ENCODE peak calls at places on chromosomes 7 and 10, in eight cellular contexts. One of them, this sample, is unnamed.
A peak's percentile ranks its signal among the peaks of the same experiment; 100 is the strongest.

GRCh38 chr10:101694056-101694673 is 805 bp downstream of the FBXW4 start:
- DNase-seq in pancreas: peak; percentile 88
- DNase-seq in fibroblast of lung: peak; percentile 57
- DNase-seq in CD8-positive, alpha-beta memory T cell: peak; percentile 78
- DNase-seq in stomach: peak; percentile 72
- DNase-seq in foreskin keratinocyte: peak; percentile 37
- DNase-seq in neural progenitor cell: peak; percentile 73
- DNase-seq in mammary epithelial cell: peak; percentile 67
- DNase-seq in this sample: peak; percentile 65

GRCh38 chr7:68800316-68800715 is 798.0 kb upstream of the AUTS2 start:
- DNase-seq in fibroblast of lung: peak; percentile 42
- DNase-seq in CD8-positive, alpha-beta memory T cell: no peak
- DNase-seq in foreskin keratinocyte: no peak
- DNase-seq in stomach: no peak
- DNase-seq in neural progenitor cell: no peak
- DNase-seq in mammary epithelial cell: no peak
- DNase-seq in pancreas: no peak
- DNase-seq in this sample: no peak

GRCh38 chr7:28955723-28956607 is 2.2 kb downstream of the TRIL start:
- DNase-seq in mammary epithelial cell: peak; percentile 35
- DNase-seq in stomach: peak; percentile 91
- DNase-seq in CD8-positive, alpha-beta memory T cell: no peak
- DNase-seq in pancreas: peak; percentile 96
- DNase-seq in foreskin keratinocyte: no peak
- DNase-seq in neural progenitor cell: peak; percentile 90
- DNase-seq in fibroblast of lung: peak; percentile 42
- DNase-seq in this sample: peak; percentile 83

GRCh38 chr7:76086070-76086469 is 38.2 kb downstream of the MDH2 start:
- DNase-seq in foreskin keratinocyte: no peak
- DNase-seq in fibroblast of lung: peak; percentile 44
- DNase-seq in mammary epithelial cell: peak; percentile 66
- DNase-seq in neural progenitor cell: no peak
- DNase-seq in CD8-positive, alpha-beta memory T cell: no peak
- DNase-seq in stomach: no peak
- DNase-seq in pancreas: no peak
- DNase-seq in this sample: no peak

GRCh38 chr10:63670291-63670898 is 149.2 kb downstream of the REEP3 start:
- DNase-seq in fibroblast of lung: peak; percentile 36
- DNase-seq in mammary epithelial cell: no peak
- DNase-seq in pancreas: no peak
- DNase-seq in foreskin keratinocyte: no peak
- DNase-seq in CD8-positive, alpha-beta memory T cell: no peak
- DNase-seq in stomach: no peak
- DNase-seq in neural progenitor cell: no peak
- DNase-seq in this sample: peak; percentile 56

GRCh38 chr10:97065128-97065527 is 120.6 kb downstream of the SLIT1 start:
- DNase-seq in mammary epithelial cell: peak; percentile 52
- DNase-seq in stomach: no peak
- DNase-seq in pancreas: no peak
- DNase-seq in fibroblast of lung: no peak
- DNase-seq in foreskin keratinocyte: peak; percentile 19
- DNase-seq in CD8-positive, alpha-beta memory T cell: no peak
- DNase-seq in neural progenitor cell: no peak
- DNase-seq in this sample: no peak

GRCh38 chr7:127948936-127949335 is 82.3 kb downstream of the LRRC4 start:
- DNase-seq in stomach: no peak
- DNase-seq in neural progenitor cell: no peak
- DNase-seq in mammary epithelial cell: no peak
- DNase-seq in CD8-positive, alpha-beta memory T cell: no peak
- DNase-seq in pancreas: no peak
- DNase-seq in fibroblast of lung: peak; percentile 38
- DNase-seq in foreskin keratinocyte: no peak
- DNase-seq in this sample: no peak

GRCh38 chr7:42144253-42145002 is 92.6 kb downstream of the GLI3 start:
- DNase-seq in foreskin keratinocyte: no peak
- DNase-seq in CD8-positive, alpha-beta memory T cell: no peak
- DNase-seq in mammary epithelial cell: no peak
- DNase-seq in fibroblast of lung: peak; percentile 72
- DNase-seq in pancreas: no peak
- DNase-seq in neural progenitor cell: no peak
- DNase-seq in stomach: no peak
- DNase-seq in this sample: no peak

GRCh38 chr7:45078199-45078681 is 10.5 kb downstream of the NACAD start:
- DNase-seq in mammary epithelial cell: no peak
- DNase-seq in CD8-positive, alpha-beta memory T cell: no peak
- DNase-seq in stomach: no peak
- DNase-seq in fibroblast of lung: no peak
- DNase-seq in neural progenitor cell: no peak
- DNase-seq in pancreas: no peak
- DNase-seq in foreskin keratinocyte: no peak
- DNase-seq in this sample: no peak

GRCh38 chr10:108544500-108545120 is 1378.7 kb downstream of the XPNPEP1 start:
- DNase-seq in CD8-positive, alpha-beta memory T cell: no peak
- DNase-seq in fibroblast of lung: peak; percentile 42
- DNase-seq in stomach: peak; percentile 79
- DNase-seq in pancreas: peak; percentile 87
- DNase-seq in foreskin keratinocyte: no peak
- DNase-seq in mammary epithelial cell: peak; percentile 36
- DNase-seq in neural progenitor cell: peak; percentile 83
- DNase-seq in this sample: peak; percentile 38

GRCh38 chr10:44756235-44756634 is 154.9 kb upstream of the TMEM72 start:
- DNase-seq in foreskin keratinocyte: no peak
- DNase-seq in CD8-positive, alpha-beta memory T cell: no peak
- DNase-seq in stomach: no peak
- DNase-seq in fibroblast of lung: peak; percentile 99
- DNase-seq in neural progenitor cell: no peak
- DNase-seq in pancreas: no peak
- DNase-seq in mammary epithelial cell: peak; percentile 46
- DNase-seq in this sample: no peak

GRCh38 chr10:132865851-132866600 is 76.3 kb downstream of the CFAP46 start:
- DNase-seq in neural progenitor cell: no peak
- DNase-seq in stomach: peak; percentile 17
- DNase-seq in pancreas: peak; percentile 32
- DNase-seq in mammary epithelial cell: no peak
- DNase-seq in fibroblast of lung: no peak
- DNase-seq in foreskin keratinocyte: no peak
- DNase-seq in CD8-positive, alpha-beta memory T cell: no peak
- DNase-seq in this sample: no peak

GRCh38 chr10:107144490-107144889 is 20.0 kb downstream of the SORCS1 start:
- DNase-seq in mammary epithelial cell: no peak
- DNase-seq in stomach: no peak
- DNase-seq in neural progenitor cell: peak; percentile 61
- DNase-seq in fibroblast of lung: no peak
- DNase-seq in CD8-positive, alpha-beta memory T cell: no peak
- DNase-seq in pancreas: no peak
- DNase-seq in foreskin keratinocyte: no peak
- DNase-seq in this sample: no peak

GRCh38 chr10:114043532-114044250 is at the start of gene ADRB1:
- DNase-seq in CD8-positive, alpha-beta memory T cell: peak; percentile 66
- DNase-seq in mammary epithelial cell: peak; percentile 50
- DNase-seq in fibroblast of lung: peak; percentile 48
- DNase-seq in foreskin keratinocyte: no peak
- DNase-seq in stomach: peak; percentile 87
- DNase-seq in pancreas: peak; percentile 93
- DNase-seq in neural progenitor cell: peak; percentile 87
- DNase-seq in this sample: peak; percentile 73

GRCh38 chr10:71923138-71923692 is 41.0 kb upstream of the CHST3 start:
- DNase-seq in foreskin keratinocyte: no peak
- DNase-seq in pancreas: no peak
- DNase-seq in neural progenitor cell: no peak
- DNase-seq in CD8-positive, alpha-beta memory T cell: no peak
- DNase-seq in stomach: no peak
- DNase-seq in fibroblast of lung: no peak
- DNase-seq in mammary epithelial cell: peak; percentile 35
- DNase-seq in this sample: no peak

GRCh38 chr10:72691470-72692056 is 380 bp upstream of the MCU start:
- DNase-seq in pancreas: no peak
- DNase-seq in foreskin keratinocyte: peak; percentile 77
- DNase-seq in stomach: no peak
- DNase-seq in neural progenitor cell: no peak
- DNase-seq in fibroblast of lung: peak; percentile 93
- DNase-seq in CD8-positive, alpha-beta memory T cell: no peak
- DNase-seq in mammary epithelial cell: no peak
- DNase-seq in this sample: peak; percentile 97

GRCh38 chr10:114519306-114519669 is 115.0 kb upstream of the AFAP1L2 start:
- DNase-seq in neural progenitor cell: no peak
- DNase-seq in CD8-positive, alpha-beta memory T cell: no peak
- DNase-seq in fibroblast of lung: peak; percentile 42
- DNase-seq in pancreas: no peak
- DNase-seq in foreskin keratinocyte: peak; percentile 85
- DNase-seq in stomach: peak; percentile 90
- DNase-seq in mammary epithelial cell: peak; percentile 93
- DNase-seq in this sample: no peak

GRCh38 chr7:97004237-97004930 is 969 bp upstream of the DLX6 start:
- DNase-seq in stomach: no peak
- DNase-seq in fibroblast of lung: no peak
- DNase-seq in mammary epithelial cell: no peak
- DNase-seq in neural progenitor cell: no peak
- DNase-seq in CD8-positive, alpha-beta memory T cell: no peak
- DNase-seq in foreskin keratinocyte: no peak
- DNase-seq in pancreas: no peak
- DNase-seq in this sample: peak; percentile 55

GRCh38 chr7:47580175-47580701 is 1.7 kb downstream of the TNS3 start:
- DNase-seq in neural progenitor cell: peak; percentile 15
- DNase-seq in foreskin keratinocyte: no peak
- DNase-seq in CD8-positive, alpha-beta memory T cell: no peak
- DNase-seq in fibroblast of lung: peak; percentile 50
- DNase-seq in stomach: peak; percentile 74
- DNase-seq in mammary epithelial cell: no peak
- DNase-seq in pancreas: peak; percentile 86
- DNase-seq in this sample: peak; percentile 91

GRCh38 chr10:110709964-110710587 is 65.9 kb downstream of the RBM20 start:
- DNase-seq in foreskin keratinocyte: no peak
- DNase-seq in CD8-positive, alpha-beta memory T cell: no peak
- DNase-seq in mammary epithelial cell: no peak
- DNase-seq in fibroblast of lung: no peak
- DNase-seq in neural progenitor cell: no peak
- DNase-seq in pancreas: no peak
- DNase-seq in stomach: no peak
- DNase-seq in this sample: no peak

GRCh38 chr7:107043916-107044346 is 574 bp upstream of the PRKAR2B start:
- DNase-seq in neural progenitor cell: no peak
- DNase-seq in foreskin keratinocyte: no peak
- DNase-seq in fibroblast of lung: no peak
- DNase-seq in pancreas: no peak
- DNase-seq in mammary epithelial cell: no peak
- DNase-seq in stomach: no peak
- DNase-seq in CD8-positive, alpha-beta memory T cell: no peak
- DNase-seq in this sample: no peak

GRCh38 chr7:74587435-74588126 is 69.9 kb upstream of the GTF2I start:
- DNase-seq in CD8-positive, alpha-beta memory T cell: no peak
- DNase-seq in neural progenitor cell: peak; percentile 57
- DNase-seq in stomach: peak; percentile 77
- DNase-seq in pancreas: no peak
- DNase-seq in fibroblast of lung: peak; percentile 91
- DNase-seq in mammary epithelial cell: peak; percentile 79
- DNase-seq in foreskin keratinocyte: no peak
- DNase-seq in this sample: no peak

GRCh38 chr7:110413038-110413437 is 677.9 kb upstream of the LRRN3 start:
- DNase-seq in CD8-positive, alpha-beta memory T cell: no peak
- DNase-seq in stomach: no peak
- DNase-seq in fibroblast of lung: no peak
- DNase-seq in neural progenitor cell: no peak
- DNase-seq in mammary epithelial cell: no peak
- DNase-seq in pancreas: no peak
- DNase-seq in foreskin keratinocyte: no peak
- DNase-seq in this sample: no peak
- H3K4me1 ChIP-seq in CD8-positive, alpha-beta memory T cell: no peaks in the 10 kb centered on the region
- H3K4me1 ChIP-seq in stomach: no peaks in the 10 kb centered on the region
- H3K4me1 ChIP-seq in fibroblast of lung: no peaks in the 10 kb centered on the region
- H3K4me1 ChIP-seq in neural progenitor cell: no peaks in the 10 kb centered on the region
- H3K4me1 ChIP-seq in mammary epithelial cell: no peaks in the 10 kb centered on the region
- H3K4me1 ChIP-seq in pancreas: no peaks in the 10 kb centered on the region
- H3K4me1 ChIP-seq in foreskin keratinocyte: no peaks in the 10 kb centered on the region
- H3K4me1 ChIP-seq in this sample: no peaks in the 10 kb centered on the region

DNA sequence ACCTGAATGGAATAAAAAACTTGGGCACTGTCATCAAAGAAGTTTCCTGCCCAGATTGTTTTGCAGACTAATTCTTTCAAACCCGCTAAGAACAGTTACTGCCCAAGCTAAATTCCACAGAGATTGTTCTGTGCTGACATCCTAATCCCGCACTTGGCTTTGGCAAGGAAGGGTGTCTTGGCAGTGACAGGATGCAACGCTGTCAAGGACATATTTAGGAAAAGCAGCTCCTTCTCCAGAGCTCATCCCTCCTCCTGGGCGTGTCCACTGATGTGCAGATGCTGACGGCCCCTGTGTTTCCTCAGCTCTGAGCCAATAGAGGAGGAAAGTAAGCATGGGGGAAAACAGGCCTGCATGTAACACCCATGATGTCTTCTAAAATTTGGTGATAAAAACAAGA is 74.2 kb downstream of the EEPD1 start:
- DNase-seq in foreskin keratinocyte: no peak
- DNase-seq in CD8-positive, alpha-beta memory T cell: no peak
- DNase-seq in mammary epithelial cell: no peak
- DNase-seq in pancreas: no peak
- DNase-seq in neural progenitor cell: no peak
- DNase-seq in stomach: peak; percentile 30
- DNase-seq in fibroblast of lung: peak; percentile 81
- DNase-seq in this sample: no peak
- H3K4me1 ChIP-seq in foreskin keratinocyte: no peaks in the 10 kb centered on the region
- H3K4me1 ChIP-seq in CD8-positive, alpha-beta memory T cell: no peaks in the 10 kb centered on the region
- H3K4me1 ChIP-seq in mammary epithelial cell: no peaks in the 10 kb centered on the region
- H3K4me1 ChIP-seq in pancreas: peaks cover 17% of the 10 kb centered on the region
- H3K4me1 ChIP-seq in neural progenitor cell: no peaks in the 10 kb centered on the region
- H3K4me1 ChIP-seq in stomach: peaks cover 46% of the 10 kb centered on the region
- H3K4me1 ChIP-seq in fibroblast of lung: peaks cover 4% of the 10 kb centered on the region
- H3K4me1 ChIP-seq in this sample: peaks cover 20% of the 10 kb centered on the region

DNA sequence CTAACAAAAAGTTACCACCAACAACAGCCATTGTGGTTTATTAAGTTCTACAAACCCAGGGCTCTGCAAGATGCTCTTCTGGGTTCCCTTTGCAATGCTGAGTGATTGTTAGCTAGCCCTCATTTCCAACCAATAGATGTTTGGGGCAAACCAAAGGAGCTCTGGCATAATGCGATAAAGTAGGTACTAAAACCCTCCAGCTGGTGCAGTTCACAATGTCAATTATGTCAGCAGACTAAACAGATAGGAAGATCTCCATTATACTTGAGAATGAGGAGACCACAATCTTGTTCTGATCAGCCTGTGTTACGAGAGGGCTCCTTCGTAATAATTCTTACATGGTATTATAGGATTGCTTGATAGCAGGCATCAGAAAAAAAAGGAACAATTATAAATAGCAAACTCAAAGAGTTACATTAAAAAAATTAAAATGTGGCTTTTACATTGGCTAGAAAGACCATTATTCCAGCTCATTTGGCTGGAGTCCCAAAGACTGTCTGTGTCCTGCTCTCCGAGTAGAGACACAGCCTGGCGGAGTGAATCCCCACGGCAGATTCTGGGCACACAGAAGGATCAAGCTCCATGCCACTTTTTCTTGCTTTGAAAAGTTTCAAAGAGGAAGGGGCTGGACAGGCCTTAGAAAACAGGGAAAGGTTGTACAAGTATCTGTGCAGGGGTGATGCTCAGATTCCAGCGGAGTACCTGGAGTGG is 93.8 kb downstream of the ZRANB1 start:
- DNase-seq in fibroblast of lung: peak; percentile 31
- DNase-seq in pancreas: peak; percentile 12
- DNase-seq in mammary epithelial cell: no peak
- DNase-seq in neural progenitor cell: no peak
- DNase-seq in foreskin keratinocyte: no peak
- DNase-seq in CD8-positive, alpha-beta memory T cell: no peak
- DNase-seq in stomach: no peak
- DNase-seq in this sample: no peak
- H3K4me1 ChIP-seq in fibroblast of lung: peaks cover 31% of the 10 kb centered on the region
- H3K4me1 ChIP-seq in pancreas: peaks cover 49% of the 10 kb centered on the region
- H3K4me1 ChIP-seq in mammary epithelial cell: peaks cover 47% of the 10 kb centered on the region
- H3K4me1 ChIP-seq in neural progenitor cell: no peaks in the 10 kb centered on the region
- H3K4me1 ChIP-seq in foreskin keratinocyte: peaks cover 24% of the 10 kb centered on the region
- H3K4me1 ChIP-seq in CD8-positive, alpha-beta memory T cell: no peaks in the 10 kb centered on the region
- H3K4me1 ChIP-seq in stomach: peaks cover 68% of the 10 kb centered on the region
- H3K4me1 ChIP-seq in this sample: peaks cover 42% of the 10 kb centered on the region

GRCh38 chr10:46019541-46020343 is 10.7 kb downstream of the NCOA4 start:
- DNase-seq in mammary epithelial cell: no peak
- DNase-seq in neural progenitor cell: peak; percentile 16
- DNase-seq in stomach: no peak
- DNase-seq in CD8-positive, alpha-beta memory T cell: no peak
- DNase-seq in pancreas: no peak
- DNase-seq in foreskin keratinocyte: no peak
- DNase-seq in fibroblast of lung: no peak
- DNase-seq in this sample: no peak
- H3K4me1 ChIP-seq in mammary epithelial cell: peaks cover 26% of the 10 kb centered on the region
- H3K4me1 ChIP-seq in neural progenitor cell: no peaks in the 10 kb centered on the region
- H3K4me1 ChIP-seq in stomach: peaks cover 99% of the 10 kb centered on the region
- H3K4me1 ChIP-seq in CD8-positive, alpha-beta memory T cell: peaks cover 46% of the 10 kb centered on the region
- H3K4me1 ChIP-seq in pancreas: peaks cover 57% of the 10 kb centered on the region
- H3K4me1 ChIP-seq in foreskin keratinocyte: peaks cover 15% of the 10 kb centered on the region
- H3K4me1 ChIP-seq in fibroblast of lung: peaks cover 16% of the 10 kb centered on the region
- H3K4me1 ChIP-seq in this sample: peaks cover 10% of the 10 kb centered on the region